ENCODE peak calls at places on chromosome 10, in ten cellular contexts. V, G, C, Y, Q, I, J, P, S and F are unnamed samples.

GRCh38 chr10:119022846-119023552 is 6.5 kb upstream of the NANOS1 start:
- DNase-seq in G (peak; percentile 37), Q (peak; percentile 54), I (no peak), P (no peak), C (peak; percentile 33), V (no peak), S (no peak), J (no peak), Y (peak; percentile 60), F (no peak)

GRCh38 chr10:61066661-61067353 is 122.8 kb upstream of the RHOBTB1 start:
- DNase-seq in S (no peak), J (no peak), Y (no peak), V (no peak), C (no peak), I (no peak), P (no peak), Q (no peak), G (peak; percentile 10), F (peak; percentile 95)

GRCh38 chr10:67487199-67487598 is 208.8 kb downstream of the CTNNA3 start:
- DNase-seq in J (no peak), P (no peak), Q (peak; percentile 15), V (no peak), I (no peak), C (no peak), S (no peak), Y (no peak), G (no peak), F (no peak)

GRCh38 chr10:97454330-97455036 is 8.5 kb downstream of the ZDHHC16 start:
- DNase-seq in P (no peak), J (no peak), V (no peak), Y (no peak), G (peak; percentile 68), C (no peak), S (no peak), I (peak; percentile 41), Q (peak; percentile 82), F (no peak)

GRCh38 chr10:87961314-87961713 is 97.9 kb downstream of the PTEN start:
- DNase-seq in P (no peak), S (no peak), I (no peak), G (peak; percentile 61), C (peak; percentile 63), Y (no peak), V (no peak), Q (peak; percentile 82), J (no peak), F (no peak)

GRCh38 chr10:82796510-82796909 is 921.5 kb downstream of the NRG3 start:
- DNase-seq in V (no peak), C (no peak), Y (peak; percentile 29), P (no peak), J (no peak), I (no peak), S (no peak), G (peak; percentile 18), Q (no peak), F (no peak)

GRCh38 chr10:62016477-62017140 is 115.1 kb downstream of the ARID5B start:
- DNase-seq in P (no peak), G (no peak), S (no peak), J (no peak), C (no peak), V (no peak), I (no peak), Y (no peak), Q (no peak), F (no peak)

GRCh38 chr10:88880287-88881094 is 446 bp downstream of the STAMBPL1 start:
- DNase-seq in I (peak; percentile 81), J (peak; percentile 87), C (no peak), V (peak; percentile 70), Q (peak; percentile 50), S (peak; percentile 38), G (peak; percentile 79), Y (peak; percentile 87), P (peak; percentile 88), F (peak; percentile 28)

GRCh38 chr10:31318382-31318853 is 598 bp upstream of the ZEB1 start:
- DNase-seq in Y (peak; percentile 49), G (peak; percentile 81), S (peak; percentile 26), Q (peak; percentile 77), I (peak; percentile 73), C (no peak), V (peak; percentile 73), P (peak; percentile 76), J (peak; percentile 51), F (peak; percentile 39)

GRCh38 chr10:112960151-112960681 is 10.2 kb downstream of the TCF7L2 start:
- DNase-seq in V (no peak), C (no peak), G (peak; percentile 22), Y (no peak), S (no peak), J (no peak), I (no peak), Q (no peak), P (no peak), F (no peak)

GRCh38 chr10:20257422-20257821 is 441.2 kb downstream of the PLXDC2 start:
- DNase-seq in P (no peak), Q (peak; percentile 48), J (no peak), G (no peak), I (no peak), V (no peak), C (no peak), S (no peak), Y (peak; percentile 91), F (no peak)

GRCh38 chr10:54985732-54986131 is 184.7 kb upstream of the PCDH15 start:
- DNase-seq in G (no peak), C (no peak), Q (peak; percentile 22), J (no peak), S (no peak), P (no peak), V (no peak), I (no peak), Y (peak; percentile 73), F (no peak)

GRCh38 chr10:25101466-25101865 is 73.3 kb upstream of the GPR158 start:
- DNase-seq in Y (no peak), G (no peak), C (no peak), S (no peak), I (no peak), P (no peak), J (no peak), Q (no peak), V (no peak), F (no peak)

GRCh38 chr10:121928528-121928884 is 675 bp upstream of the ATE1 start:
- DNase-seq in I (peak; percentile 34), C (no peak), Y (no peak), S (no peak), V (peak; percentile 31), P (no peak), J (peak; percentile 25), Q (no peak), G (peak; percentile 36), F (no peak)

GRCh38 chr10:52523696-52524095 is 209.6 kb downstream of the DKK1 start:
- DNase-seq in P (no peak), V (no peak), J (no peak), Y (no peak), G (no peak), S (no peak), Q (no peak), C (no peak), I (no peak), F (no peak)

GRCh38 chr10:45373783-45374450 is at the start of gene ALOX5:
- DNase-seq in P (peak; percentile 74), G (no peak), S (no peak), Y (peak; percentile 81), C (no peak), Q (no peak), V (peak; percentile 51), I (peak; percentile 51), J (peak; percentile 76), F (no peak)

GRCh38 chr10:45375716-45376231 is 1.8 kb downstream of the ALOX5 start:
- DNase-seq in G (no peak), P (no peak), I (no peak), S (no peak), V (no peak), Y (no peak), Q (no peak), C (no peak), J (no peak), F (no peak)

GRCh38 chr10:45374451-45375052 is 536 bp downstream of the ALOX5 start:
- DNase-seq in S (no peak), P (no peak), Y (peak; percentile 32), J (no peak), V (no peak), Q (peak; percentile 38), I (no peak), G (no peak), C (no peak), F (no peak)

GRCh38 chr10:45376364-45376801 is 2.4 kb downstream of the ALOX5 start:
- DNase-seq in Y (no peak), S (no peak), G (no peak), V (no peak), Q (no peak), I (no peak), C (no peak), P (no peak), J (no peak), F (no peak)

GRCh38 chr10:45375101-45375500 is 1.1 kb downstream of the ALOX5 start:
- DNase-seq in I (no peak), G (no peak), Y (no peak), J (no peak), V (no peak), Q (no peak), S (no peak), P (no peak), C (no peak), F (no peak)
- H3K4me3 ChIP-seq in I (peak overlapping the region; percentile 58), G (no peak overlapping the region), Y (peak overlapping the region; percentile 68), J (peak overlapping the region; percentile 63), V (no peak overlapping the region), Q (no peak overlapping the region), S (peak overlapping the region; percentile 61), P (peak overlapping the region; percentile 58), C (no peak overlapping the region), F (no peak overlapping the region)

GRCh38 chr10:71982269-71983178 is 18.3 kb downstream of the CHST3 start:
- DNase-seq in I (no peak), S (no peak), V (no peak), C (no peak), J (no peak), P (no peak), Q (no peak), G (no peak), Y (no peak), F (no peak)
- TF ChIP-seq CTCF in I (no peak), S (no peak), V (no peak), C (no peak), J (no peak), P (no peak), Q (peak; percentile 2), G (peak; percentile 3), Y (peak; percentile 38), F (no peak)

GRCh38 chr10:13942030-13942429 is 355.3 kb downstream of the PRPF18 start:
- DNase-seq in J (no peak), C (no peak), S (no peak), Q (no peak), G (no peak), I (no peak), P (no peak), Y (no peak), V (no peak), F (no peak)
- H3K4me3 ChIP-seq in J (no peak overlapping the region), C (no peak overlapping the region), S (no peak overlapping the region), Q (no peak overlapping the region), G (no peak overlapping the region), I (no peak overlapping the region), P (no peak overlapping the region), Y (no peak overlapping the region), V (no peak overlapping the region), F (no peak overlapping the region)

DNA sequence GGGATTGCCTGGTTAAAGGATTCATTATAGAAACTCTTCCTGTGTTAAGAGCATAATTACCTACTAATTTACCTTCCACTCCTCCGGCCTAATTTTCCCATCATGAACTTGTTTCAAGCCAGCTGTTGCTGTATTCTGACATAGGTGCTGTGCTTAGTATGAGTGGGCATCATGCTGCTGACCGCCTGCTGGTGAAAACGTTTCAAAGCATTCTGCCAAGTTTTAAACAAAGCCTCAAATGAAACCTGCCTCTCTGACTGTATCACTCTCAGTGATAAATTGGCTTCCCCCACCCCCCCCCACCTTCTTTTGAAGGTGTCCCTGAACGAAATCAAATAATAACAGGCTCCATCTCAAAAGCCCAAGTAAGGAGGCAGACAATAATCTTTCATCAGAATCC is 47.9 kb upstream of the KCNMA1 start:
- DNase-seq in C (no peak), V (no peak), Q (no peak), P (no peak), G (no peak), S (no peak), I (no peak), Y (no peak), J (no peak), F (no peak)
- TF ChIP-seq CTCF in C (peak; percentile 4), V (no peak), Q (no peak), P (no peak), G (no peak), S (no peak), I (no peak), Y (no peak), J (no peak), F (no peak)